ENCODE peak calls at places on chromosomes 6 and 20, in six cellular contexts. One of them, this sample, is unnamed.

GRCh38 chr6:167500961-167501360 is 176.1 kb downstream of the TTLL2 start:
- DNase-seq in heart right ventricle: no peak
- DNase-seq in heart left ventricle: no peak
- DNase-seq in CD8-positive, alpha-beta T cell: no peak
- DNase-seq in Peyer's patch: no peak
- DNase-seq in tibial nerve: no peak
- DNase-seq in this sample: no peak

GRCh38 chr6:36353411-36353915 is 16.8 kb upstream of the BNIP5 start:
- DNase-seq in heart right ventricle: no peak
- DNase-seq in heart left ventricle: no peak
- DNase-seq in CD8-positive, alpha-beta T cell: no peak
- DNase-seq in Peyer's patch: no peak
- DNase-seq in tibial nerve: no peak
- DNase-seq in this sample: no peak

GRCh38 chr20:24773751-24774201 is 175.3 kb upstream of the CST7 start:
- DNase-seq in heart right ventricle: no peak
- DNase-seq in heart left ventricle: no peak
- DNase-seq in CD8-positive, alpha-beta T cell: no peak
- DNase-seq in Peyer's patch: no peak
- DNase-seq in tibial nerve: no peak
- DNase-seq in this sample: no peak

GRCh38 chr20:10553326-10553984 is 118.3 kb downstream of the SLX4IP start:
- DNase-seq in heart right ventricle: peak; percentile 55
- DNase-seq in heart left ventricle: peak; percentile 60
- DNase-seq in CD8-positive, alpha-beta T cell: peak; percentile 22
- DNase-seq in Peyer's patch: peak; percentile 63
- DNase-seq in tibial nerve: peak; percentile 82
- DNase-seq in this sample: no peak

GRCh38 chr6:133396225-133396624 is 155.1 kb downstream of the EYA4 start:
- DNase-seq in heart right ventricle: no peak
- DNase-seq in heart left ventricle: no peak
- DNase-seq in CD8-positive, alpha-beta T cell: no peak
- DNase-seq in Peyer's patch: no peak
- DNase-seq in tibial nerve: no peak
- DNase-seq in this sample: no peak

GRCh38 chr20:51345601-51346101 is 196.9 kb downstream of the NFATC2 start:
- DNase-seq in heart right ventricle: no peak
- DNase-seq in heart left ventricle: no peak
- DNase-seq in CD8-positive, alpha-beta T cell: no peak
- DNase-seq in Peyer's patch: no peak
- DNase-seq in tibial nerve: peak; percentile 27
- DNase-seq in this sample: peak; percentile 99

GRCh38 chr20:9442858-9443257 is 71.5 kb upstream of the LAMP5 start:
- DNase-seq in heart right ventricle: no peak
- DNase-seq in heart left ventricle: no peak
- DNase-seq in CD8-positive, alpha-beta T cell: no peak
- DNase-seq in Peyer's patch: no peak
- DNase-seq in tibial nerve: no peak
- DNase-seq in this sample: no peak

GRCh38 chr20:2695206-2695983 is 2.8 kb downstream of the EBF4 start:
- DNase-seq in heart right ventricle: no peak
- DNase-seq in heart left ventricle: no peak
- DNase-seq in CD8-positive, alpha-beta T cell: no peak
- DNase-seq in Peyer's patch: no peak
- DNase-seq in tibial nerve: no peak
- DNase-seq in this sample: no peak

GRCh38 chr6:170011233-170012142 is 260.1 kb downstream of the ERMARD start:
- DNase-seq in heart right ventricle: peak; percentile 81
- DNase-seq in heart left ventricle: peak; percentile 63
- DNase-seq in CD8-positive, alpha-beta T cell: no peak
- DNase-seq in Peyer's patch: peak; percentile 46
- DNase-seq in tibial nerve: no peak
- DNase-seq in this sample: no peak

GRCh38 chr20:23446505-23446904 is 6.2 kb downstream of the CST11 start:
- DNase-seq in heart right ventricle: peak; percentile 49
- DNase-seq in heart left ventricle: peak; percentile 43
- DNase-seq in CD8-positive, alpha-beta T cell: no peak
- DNase-seq in Peyer's patch: no peak
- DNase-seq in tibial nerve: peak; percentile 49
- DNase-seq in this sample: no peak

GRCh38 chr6:148530976-148531375 is 188.3 kb downstream of the SASH1 start:
- DNase-seq in heart right ventricle: no peak
- DNase-seq in heart left ventricle: no peak
- DNase-seq in CD8-positive, alpha-beta T cell: no peak
- DNase-seq in Peyer's patch: no peak
- DNase-seq in tibial nerve: no peak
- DNase-seq in this sample: no peak

GRCh38 chr6:14022673-14023072 is 94.9 kb upstream of the CD83 start:
- DNase-seq in heart right ventricle: no peak
- DNase-seq in heart left ventricle: no peak
- DNase-seq in CD8-positive, alpha-beta T cell: no peak
- DNase-seq in Peyer's patch: no peak
- DNase-seq in tibial nerve: no peak
- DNase-seq in this sample: no peak

GRCh38 chr20:469746-470490 is 7.6 kb upstream of the TBC1D20 start:
- DNase-seq in heart right ventricle: no peak
- DNase-seq in heart left ventricle: no peak
- DNase-seq in CD8-positive, alpha-beta T cell: no peak
- DNase-seq in Peyer's patch: no peak
- DNase-seq in tibial nerve: no peak
- DNase-seq in this sample: no peak

GRCh38 chr6:46062312-46062711 is 46.7 kb upstream of the CLIC5 start:
- DNase-seq in heart right ventricle: no peak
- DNase-seq in heart left ventricle: no peak
- DNase-seq in CD8-positive, alpha-beta T cell: no peak
- DNase-seq in Peyer's patch: peak; percentile 73
- DNase-seq in tibial nerve: no peak
- DNase-seq in this sample: no peak

GRCh38 chr6:22917344-22917743 is 348.0 kb downstream of the HDGFL1 start:
- DNase-seq in heart right ventricle: no peak
- DNase-seq in heart left ventricle: no peak
- DNase-seq in CD8-positive, alpha-beta T cell: no peak
- DNase-seq in Peyer's patch: no peak
- DNase-seq in tibial nerve: no peak
- DNase-seq in this sample: no peak

GRCh38 chr20:19137641-19138040 is 74.8 kb upstream of the SLC24A3 start:
- DNase-seq in heart right ventricle: no peak
- DNase-seq in heart left ventricle: no peak
- DNase-seq in CD8-positive, alpha-beta T cell: no peak
- DNase-seq in Peyer's patch: no peak
- DNase-seq in tibial nerve: no peak
- DNase-seq in this sample: no peak

GRCh38 chr6:134849920-134850447 is 99.9 kb downstream of the ALDH8A1 start:
- DNase-seq in heart right ventricle: no peak
- DNase-seq in heart left ventricle: no peak
- DNase-seq in CD8-positive, alpha-beta T cell: no peak
- DNase-seq in Peyer's patch: no peak
- DNase-seq in tibial nerve: no peak
- DNase-seq in this sample: no peak

GRCh38 chr6:106939848-106940247 is 34.7 kb downstream of the CD24 start:
- DNase-seq in heart right ventricle: no peak
- DNase-seq in heart left ventricle: no peak
- DNase-seq in CD8-positive, alpha-beta T cell: no peak
- DNase-seq in Peyer's patch: no peak
- DNase-seq in tibial nerve: no peak
- DNase-seq in this sample: no peak

GRCh38 chr20:63212792-63213191 is 3.1 kb downstream of the YTHDF1 start:
- DNase-seq in heart right ventricle: no peak
- DNase-seq in heart left ventricle: no peak
- DNase-seq in CD8-positive, alpha-beta T cell: no peak
- DNase-seq in Peyer's patch: no peak
- DNase-seq in tibial nerve: no peak
- DNase-seq in this sample: peak; percentile 64

GRCh38 chr6:31580446-31580755 is 1.8 kb downstream of the LTB start:
- DNase-seq in heart right ventricle: no peak
- DNase-seq in heart left ventricle: no peak
- DNase-seq in CD8-positive, alpha-beta T cell: no peak
- DNase-seq in Peyer's patch: no peak
- DNase-seq in tibial nerve: no peak
- DNase-seq in this sample: no peak

GRCh38 chr6:130111031-130111430 is 92.7 kb downstream of the L3MBTL3 start:
- DNase-seq in heart right ventricle: no peak
- DNase-seq in heart left ventricle: no peak
- DNase-seq in CD8-positive, alpha-beta T cell: no peak
- DNase-seq in Peyer's patch: no peak
- DNase-seq in tibial nerve: no peak
- DNase-seq in this sample: no peak

GRCh38 chr6:130107710-130108109 is 89.3 kb downstream of the L3MBTL3 start:
- DNase-seq in heart right ventricle: no peak
- DNase-seq in heart left ventricle: no peak
- DNase-seq in CD8-positive, alpha-beta T cell: no peak
- DNase-seq in Peyer's patch: no peak
- DNase-seq in tibial nerve: no peak
- DNase-seq in this sample: no peak

DNA sequence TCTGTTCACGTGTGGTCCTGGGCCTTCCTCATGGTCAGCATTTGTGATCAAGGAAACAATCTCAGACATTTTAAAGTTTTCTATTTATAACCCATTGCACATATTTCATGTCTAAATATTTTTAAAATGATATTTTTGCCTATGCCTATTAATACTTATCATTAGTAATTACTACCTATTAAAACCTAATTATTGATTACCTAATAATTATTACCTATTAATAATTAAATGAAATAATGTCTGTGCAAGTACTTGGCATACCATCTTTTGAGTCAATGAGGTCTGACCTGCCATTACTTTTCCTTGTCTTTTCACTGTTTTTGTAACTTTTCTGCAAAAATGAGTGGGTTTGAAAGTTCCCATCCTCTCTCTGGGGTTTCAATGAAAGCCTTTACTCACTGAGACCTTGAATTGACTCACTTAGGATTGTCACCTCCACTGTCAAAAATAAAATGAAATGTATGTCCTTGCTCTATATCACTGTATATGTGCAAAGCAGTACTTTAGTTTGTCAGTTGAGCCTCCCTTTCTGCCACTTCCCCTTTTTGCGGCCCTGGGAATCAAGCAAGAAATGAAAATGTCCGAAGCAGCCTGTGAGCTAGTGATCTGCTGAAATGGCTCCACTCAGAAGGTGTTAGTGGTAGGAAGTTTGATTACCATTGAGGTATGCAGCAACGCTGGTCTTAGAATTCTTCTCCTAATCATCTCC is 87.8 kb downstream of the L3MBTL3 start:
- DNase-seq in heart right ventricle: no peak
- DNase-seq in heart left ventricle: no peak
- DNase-seq in CD8-positive, alpha-beta T cell: no peak
- DNase-seq in Peyer's patch: no peak
- DNase-seq in tibial nerve: no peak
- DNase-seq in this sample: no peak
- H3K36me3 ChIP-seq in heart right ventricle: peaks cover 20% of the 10 kb centered on the region
- H3K36me3 ChIP-seq in heart left ventricle: no peaks in the 10 kb centered on the region
- H3K36me3 ChIP-seq in CD8-positive, alpha-beta T cell: no peaks in the 10 kb centered on the region
- H3K36me3 ChIP-seq in Peyer's patch: no peaks in the 10 kb centered on the region
- H3K36me3 ChIP-seq in tibial nerve: peaks cover 45% of the 10 kb centered on the region
- H3K36me3 ChIP-seq in this sample: no peaks in the 10 kb centered on the region

DNA sequence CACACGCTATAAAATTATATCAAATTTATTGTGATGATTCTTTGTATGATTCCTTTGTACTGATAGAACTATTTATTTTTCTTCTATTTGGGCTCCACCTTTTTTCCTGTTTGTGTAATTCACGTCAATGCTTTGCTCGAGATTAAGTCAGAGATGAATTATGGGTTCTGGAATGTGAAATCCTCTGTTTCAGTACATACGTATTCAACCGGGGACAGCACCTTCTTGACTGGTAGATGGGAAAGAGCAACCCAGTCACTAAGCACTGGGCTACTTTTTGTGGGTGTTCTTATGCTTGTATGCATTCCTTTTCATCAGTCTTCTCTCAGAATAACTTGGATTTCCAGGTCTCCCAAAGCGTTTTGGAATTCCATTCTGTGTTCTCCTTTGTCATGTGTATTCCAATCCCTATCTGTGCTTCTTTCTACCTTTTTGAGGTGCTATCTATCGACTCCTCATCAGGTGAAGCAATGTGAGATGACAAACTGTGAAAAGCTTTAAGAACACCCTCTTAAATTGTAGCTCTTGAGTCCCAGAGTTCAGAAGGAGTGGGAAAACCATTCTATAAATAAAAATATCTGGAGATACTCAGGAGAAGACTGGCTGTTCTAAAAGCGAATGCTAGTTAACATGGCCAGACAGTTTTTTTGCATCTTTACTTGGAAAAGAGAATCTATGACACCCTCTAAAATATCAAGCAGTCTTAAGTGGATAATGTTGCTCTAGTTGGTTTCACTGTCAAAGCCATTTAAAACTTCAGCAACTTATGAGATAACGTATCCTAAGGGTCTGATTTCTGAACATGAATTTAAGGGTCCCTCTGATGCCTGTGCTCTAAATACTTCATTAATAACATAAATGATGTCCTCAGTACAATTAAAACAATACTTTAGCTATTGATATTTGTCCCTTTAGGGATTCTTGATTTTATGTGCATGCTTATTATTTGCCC is 197.7 kb upstream of the PREP start:
- DNase-seq in heart right ventricle: no peak
- DNase-seq in heart left ventricle: no peak
- DNase-seq in CD8-positive, alpha-beta T cell: no peak
- DNase-seq in Peyer's patch: no peak
- DNase-seq in tibial nerve: no peak
- DNase-seq in this sample: no peak
- H3K4me1 ChIP-seq in heart right ventricle: peaks cover 25% of the 10 kb centered on the region
- H3K4me1 ChIP-seq in heart left ventricle: peaks cover 6% of the 10 kb centered on the region
- H3K4me1 ChIP-seq in CD8-positive, alpha-beta T cell: no peaks in the 10 kb centered on the region
- H3K4me1 ChIP-seq in Peyer's patch: no peaks in the 10 kb centered on the region
- H3K4me1 ChIP-seq in tibial nerve: no peaks in the 10 kb centered on the region
- H3K4me1 ChIP-seq in this sample: peaks cover 57% of the 10 kb centered on the region

GRCh38 chr6:125354649-125355048 is 52.9 kb upstream of the HDDC2 start:
- DNase-seq in heart right ventricle: no peak
- DNase-seq in heart left ventricle: no peak
- DNase-seq in CD8-positive, alpha-beta T cell: no peak
- DNase-seq in Peyer's patch: no peak
- DNase-seq in tibial nerve: no peak
- DNase-seq in this sample: no peak
- H3K27me3 ChIP-seq in heart right ventricle: no peaks in the 10 kb centered on the region
- H3K27me3 ChIP-seq in heart left ventricle: no peaks in the 10 kb centered on the region
- H3K27me3 ChIP-seq in CD8-positive, alpha-beta T cell: no peaks in the 10 kb centered on the region
- H3K27me3 ChIP-seq in Peyer's patch: no peaks in the 10 kb centered on the region
- H3K27me3 ChIP-seq in tibial nerve: no peaks in the 10 kb centered on the region
- H3K27me3 ChIP-seq in this sample: no peaks in the 10 kb centered on the region

GRCh38 chr6:87068804-87069203 is 26.1 kb downstream of the CGA start:
- DNase-seq in heart right ventricle: no peak
- DNase-seq in heart left ventricle: no peak
- DNase-seq in CD8-positive, alpha-beta T cell: no peak
- DNase-seq in Peyer's patch: no peak
- DNase-seq in tibial nerve: no peak
- DNase-seq in this sample: no peak

GRCh38 chr6:87074051-87074711 is 20.7 kb downstream of the CGA start:
- DNase-seq in heart right ventricle: peak; percentile 12
- DNase-seq in heart left ventricle: no peak
- DNase-seq in CD8-positive, alpha-beta T cell: no peak
- DNase-seq in Peyer's patch: no peak
- DNase-seq in tibial nerve: no peak
- DNase-seq in this sample: no peak

GRCh38 chr6:87070750-87071149 is 24.2 kb downstream of the CGA start:
- DNase-seq in heart right ventricle: no peak
- DNase-seq in heart left ventricle: no peak
- DNase-seq in CD8-positive, alpha-beta T cell: no peak
- DNase-seq in Peyer's patch: no peak
- DNase-seq in tibial nerve: no peak
- DNase-seq in this sample: no peak

GRCh38 chr6:87066449-87067288 is 28.2 kb downstream of the CGA start:
- DNase-seq in heart right ventricle: no peak
- DNase-seq in heart left ventricle: peak; percentile 24
- DNase-seq in CD8-positive, alpha-beta T cell: peak; percentile 20
- DNase-seq in Peyer's patch: no peak
- DNase-seq in tibial nerve: peak; percentile 25
- DNase-seq in this sample: no peak

GRCh38 chr6:87071683-87072082 is 23.2 kb downstream of the CGA start:
- DNase-seq in heart right ventricle: no peak
- DNase-seq in heart left ventricle: no peak
- DNase-seq in CD8-positive, alpha-beta T cell: no peak
- DNase-seq in Peyer's patch: no peak
- DNase-seq in tibial nerve: no peak
- DNase-seq in this sample: no peak
- H3K36me3 ChIP-seq in heart right ventricle: no peaks in the 10 kb centered on the region
- H3K36me3 ChIP-seq in heart left ventricle: no peaks in the 10 kb centered on the region
- H3K36me3 ChIP-seq in CD8-positive, alpha-beta T cell: no peaks in the 10 kb centered on the region
- H3K36me3 ChIP-seq in Peyer's patch: no peaks in the 10 kb centered on the region
- H3K36me3 ChIP-seq in tibial nerve: no peaks in the 10 kb centered on the region
- H3K36me3 ChIP-seq in this sample: no peaks in the 10 kb centered on the region